ENCODE peak calls at places on chromosomes 6 and 20, in eight cellular contexts. V is HepG2, G is tibial artery, T is heart left ventricle, E is esophagus squamous epithelium, H is hepatocyte, Q is AG04450, M is fibroblast of the aortic adventitia. L is an unnamed sample.

GRCh38 chr6:85065831-85066230 is 301.4 kb upstream of the TBX18 start:
- DNase-seq in H (no peak), V (no peak), M (no peak), G (no peak), T (no peak), E (no peak), Q (no peak), L (no peak)

GRCh38 chr20:22861231-22861980 is 173.7 kb upstream of the SSTR4 start:
- DNase-seq in E (no peak), Q (no peak), H (no peak), T (no peak), V (no peak), M (no peak), G (no peak), L (no peak)

GRCh38 chr6:34658605-34659218 is 37.9 kb downstream of the ILRUN start:
- DNase-seq in M (no peak), E (no peak), Q (no peak), V (no peak), T (no peak), G (no peak), H (no peak), L (no peak)

GRCh38 chr6:34834789-34835518 is 43.1 kb downstream of the BLTP3A start:
- DNase-seq in G (no peak), E (no peak), Q (no peak), V (no peak), H (no peak), M (no peak), T (no peak), L (no peak)

GRCh38 chr20:3238616-3239025 is 369 bp downstream of the SLC4A11 start:
- DNase-seq in Q (no peak), T (no peak), G (no peak), H (peak), E (no peak), M (peak), V (no peak), L (no peak)

GRCh38 chr6:156189195-156189594 is 588.0 kb upstream of the ARID1B start:
- DNase-seq in T (no peak), G (no peak), Q (no peak), M (no peak), V (no peak), H (no peak), E (no peak), L (no peak)

GRCh38 chr20:16438100-16438499 is 135.1 kb downstream of the KIF16B start:
- DNase-seq in G (no peak), Q (no peak), T (no peak), V (no peak), H (no peak), E (no peak), M (no peak), L (no peak)

GRCh38 chr6:57021086-57021720 is 25.3 kb upstream of the KIAA1586 start:
- DNase-seq in V (peak), H (peak), Q (peak), E (no peak), G (no peak), M (peak), T (no peak), L (peak)

GRCh38 chr6:34057790-34058189 is 88.1 kb downstream of the GRM4 start:
- DNase-seq in V (no peak), Q (no peak), M (no peak), G (no peak), T (no peak), H (no peak), E (no peak), L (no peak)

GRCh38 chr20:50691585-50692552 is 527 bp upstream of the RIPOR3 start:
- DNase-seq in T (no peak), H (peak), M (peak), Q (peak), V (no peak), G (no peak), E (no peak), L (no peak)

GRCh38 chr20:39660251-39660650 is 698.1 kb downstream of the DHX35 start:
- DNase-seq in G (no peak), E (no peak), V (no peak), Q (no peak), H (no peak), M (peak), T (no peak), L (no peak)

GRCh38 chr6:30037182-30037788 is 23.8 kb upstream of the POLR1H start:
- DNase-seq in V (peak), T (no peak), H (peak), G (no peak), Q (no peak), M (peak), E (no peak), L (no peak)
- TF ChIP-seq CTCF in V (peak), T (peak), H (peak), G (peak), Q (peak), M (peak), E (no peak), L (peak)

GRCh38 chr6:7155871-7156579 is 48.3 kb downstream of the RREB1 start:
- DNase-seq in V (no peak), T (no peak), Q (no peak), G (no peak), M (peak), E (no peak), H (no peak), L (no peak)
- H3K4me3 ChIP-seq in V (no peak), T (no peak), Q (no peak), G (no peak), M (no peak), E (no peak), H (no peak), L (no peak)

GRCh38 chr6:147774856-147775255 is 266.4 kb downstream of the SAMD5 start:
- DNase-seq in Q (no peak), M (no peak), E (no peak), T (no peak), V (peak), G (no peak), H (no peak), L (no peak)
- TF ChIP-seq CTCF in Q (peak), M (no peak), E (no peak), T (no peak), V (peak), G (no peak), H (no peak), L (peak)

GRCh38 chr20:49169547-49169946 is 18.6 kb downstream of the STAU1 start:
- DNase-seq in E (no peak), V (no peak), Q (no peak), M (no peak), G (no peak), H (no peak), T (no peak), L (no peak)
- H3K4me3 ChIP-seq in E (no peak), V (no peak), Q (no peak), M (no peak), G (no peak), H (no peak), T (no peak), L (no peak)

DNA sequence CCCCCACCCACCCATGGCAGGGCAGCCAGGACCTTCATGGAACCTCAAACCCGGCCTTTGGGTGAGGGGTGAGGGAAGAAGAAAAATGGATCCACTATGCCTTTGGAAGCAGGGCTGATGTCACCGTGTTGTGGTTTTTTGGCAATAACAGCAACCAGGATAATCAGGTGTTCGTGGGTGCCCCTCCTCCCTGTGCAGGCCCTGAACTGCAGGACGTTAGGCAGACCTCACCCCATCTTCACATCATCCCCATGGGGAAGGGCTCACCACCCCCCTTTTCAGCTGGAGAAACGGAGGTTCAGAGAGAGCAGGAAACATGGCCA is 3.6 kb downstream of the GABRR2 start:
- DNase-seq in E (no peak), G (no peak), Q (no peak), V (no peak), T (no peak), M (no peak), H (no peak), L (no peak)
- TF ChIP-seq CTCF in E (no peak), G (no peak), Q (no peak), V (no peak), T (no peak), M (no peak), H (no peak), L (no peak)

GRCh38 chr20:46101957-46102356 is 12.2 kb upstream of the NCOA5 start:
- DNase-seq in H (no peak), V (no peak), G (no peak), E (no peak), M (no peak), T (no peak), Q (no peak), L (no peak)

GRCh38 chr20:46104262-46104661 is 13.9 kb upstream of the CD40 start:
- DNase-seq in T (no peak), M (no peak), E (no peak), Q (no peak), H (no peak), V (no peak), G (no peak), L (no peak)

GRCh38 chr20:46102940-46103339 is 13.2 kb upstream of the NCOA5 start:
- DNase-seq in H (no peak), G (no peak), M (no peak), V (no peak), T (no peak), Q (no peak), E (no peak), L (no peak)

GRCh38 chr20:46099491-46100287 is 9.9 kb upstream of the NCOA5 start:
- DNase-seq in T (no peak), E (no peak), H (no peak), Q (no peak), M (no peak), G (no peak), V (no peak), L (no peak)
- H3K4me3 ChIP-seq in T (no peak), E (no peak), H (no peak), Q (no peak), M (no peak), G (no peak), V (no peak), L (peak)

GRCh38 chr6:139109558-139109957 is 25.3 kb upstream of the HECA start:
- DNase-seq in V (peak), G (no peak), M (peak), Q (no peak), H (peak), T (no peak), E (no peak), L (no peak)
- TF ChIP-seq CTCF in V (peak), G (no peak), M (peak), Q (peak), H (peak), T (peak), E (peak), L (peak)

GRCh38 chr20:33808388-33808787 is 2.8 kb upstream of the CHMP4B start:
- DNase-seq in V (no peak), T (no peak), Q (no peak), H (no peak), E (no peak), G (no peak), M (no peak), L (no peak)

GRCh38 chr20:33798444-33798843 is 12.7 kb upstream of the CHMP4B start:
- DNase-seq in V (no peak), G (no peak), Q (no peak), E (no peak), H (no peak), M (no peak), T (no peak), L (no peak)

GRCh38 chr20:33803921-33804337 is 7.2 kb upstream of the CHMP4B start:
- DNase-seq in Q (peak), M (peak), G (no peak), E (no peak), H (no peak), V (no peak), T (no peak), L (peak)
- H3K4me3 ChIP-seq in Q (no peak), M (no peak), G (no peak), E (no peak), H (no peak), V (no peak), T (no peak), L (no peak)

GRCh38 chr20:44959896-44960852 is at the start of gene TOMM34:
- DNase-seq in G (peak), Q (peak), E (peak), M (peak), H (peak), V (peak), T (peak), L (no peak)
- TF ChIP-seq CTCF in G (no peak), Q (no peak), E (no peak), M (no peak), H (no peak), V (peak), T (peak), L (no peak)

DNA sequence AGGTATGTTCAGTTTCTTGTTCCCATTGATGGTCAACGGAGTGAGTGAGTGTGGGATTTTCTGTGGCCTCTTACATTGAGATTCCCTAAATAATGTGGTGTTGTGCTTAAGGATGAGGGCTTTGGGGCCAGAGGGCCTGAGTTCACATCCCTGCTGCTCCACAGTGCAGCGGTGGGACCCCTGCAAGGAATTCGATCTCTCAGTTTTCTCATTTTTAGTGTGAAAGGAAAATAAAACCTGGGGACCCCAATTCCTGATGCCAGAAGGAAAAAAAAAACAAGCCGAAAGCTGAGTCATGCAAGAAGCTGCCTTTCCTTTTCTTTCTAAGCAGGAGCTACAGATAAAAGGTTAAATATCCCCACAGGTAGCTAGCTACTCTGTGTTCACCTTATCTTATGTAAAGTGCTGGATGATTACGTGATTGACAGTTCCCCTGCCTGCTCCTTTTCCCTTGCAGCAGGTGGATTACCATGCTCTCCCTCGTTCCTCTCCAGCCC is 120.2 kb upstream of the CLDN20 start:
- DNase-seq in M (no peak), H (no peak), V (no peak), T (no peak), G (no peak), E (no peak), Q (no peak), L (no peak)
- H3K4me3 ChIP-seq in M (peak), H (no peak), V (no peak), T (no peak), G (peak), E (no peak), Q (peak), L (no peak)

L was measured in epithelial cell of proximal tubule.